ENCODE peak calls at places on chromosomes 5 and 9, in five cellular contexts. R is ovary, K is GM12892, S is stomach, U is uterus. Q is an unnamed sample.

GRCh38 chr5:172685036-172685435 is 44.0 kb downstream of the NEURL1B start:
- DNase-seq in S (no peak), R (no peak), U (no peak), K (no peak), Q (no peak)

GRCh38 chr9:1875921-1876448 is 139.2 kb upstream of the SMARCA2 start:
- DNase-seq in U (no peak), R (no peak), S (no peak), K (no peak), Q (no peak)

GRCh38 chr5:74326571-74327338 is 313.8 kb downstream of the ENC1 start:
- DNase-seq in R (no peak), S (peak; percentile 51), K (peak; percentile 11), U (no peak), Q (no peak)

GRCh38 chr5:113487779-113488644 is at the start of gene MCC:
- DNase-seq in U (peak; percentile 58), S (peak; percentile 60), R (peak; percentile 65), K (no peak), Q (peak; percentile 48)

GRCh38 chr5:30401479-30402058 is 791.9 kb upstream of the CDH6 start:
- DNase-seq in U (no peak), R (no peak), S (peak; percentile 34), K (no peak), Q (peak; percentile 37)

GRCh38 chr9:114035845-114036785 is 42.0 kb downstream of the AMBP start:
- DNase-seq in K (no peak), S (no peak), R (no peak), U (peak; percentile 7), Q (no peak)

GRCh38 chr5:56735845-56736641 is 79.3 kb upstream of the MAP3K1 start:
- DNase-seq in R (no peak), S (no peak), U (no peak), K (no peak), Q (no peak)

GRCh38 chr5:135718151-135718550 is 116.3 kb upstream of the SLC25A48 start:
- DNase-seq in K (no peak), R (no peak), S (no peak), U (no peak), Q (no peak)

GRCh38 chr9:1002678-1003077 is 26.2 kb downstream of the DMRT3 start:
- DNase-seq in R (no peak), S (no peak), U (no peak), K (no peak), Q (no peak)

GRCh38 chr9:75201480-75202209 is 113.3 kb downstream of the OSTF1 start:
- DNase-seq in S (no peak), K (no peak), U (no peak), R (no peak), Q (no peak)

GRCh38 chr5:113562828-113563400 is 49.4 kb downstream of the YTHDC2 start:
- DNase-seq in U (no peak), R (no peak), S (no peak), K (no peak), Q (no peak)

GRCh38 chr9:114224247-114224610 is 68.9 kb downstream of the COL27A1 start:
- DNase-seq in R (no peak), U (no peak), S (no peak), K (no peak), Q (no peak)

GRCh38 chr5:37717613-37718431 is 122.0 kb downstream of the GDNF start:
- DNase-seq in S (peak; percentile 88), U (no peak), R (peak; percentile 33), K (no peak), Q (no peak)

GRCh38 chr5:6158974-6159863 is 219.1 kb downstream of the MED10 start:
- DNase-seq in S (no peak), U (no peak), R (no peak), K (no peak), Q (no peak)

GRCh38 chr9:77915744-77916143 is 115.9 kb downstream of the GNAQ start:
- DNase-seq in U (no peak), R (no peak), K (no peak), S (no peak), Q (no peak)

GRCh38 chr5:142143878-142144277 is 35.3 kb downstream of the NDFIP1 start:
- DNase-seq in U (no peak), S (no peak), R (no peak), K (no peak), Q (no peak)

GRCh38 chr5:110441035-110441434 is 285.4 kb downstream of the TMEM232 start:
- DNase-seq in K (no peak), S (no peak), U (no peak), R (no peak), Q (no peak)

GRCh38 chr9:135950135-135950682 is 11.0 kb downstream of the UBAC1 start:
- DNase-seq in U (no peak), S (no peak), K (no peak), R (no peak), Q (no peak)

GRCh38 chr9:135949666-135950134 is 11.5 kb downstream of the UBAC1 start:
- DNase-seq in U (no peak), S (no peak), K (no peak), R (no peak), Q (no peak)

GRCh38 chr9:135952664-135953206 is 8.4 kb downstream of the UBAC1 start:
- DNase-seq in R (no peak), S (no peak), K (no peak), U (no peak), Q (no peak)

GRCh38 chr9:135948873-135949665 is 12.1 kb downstream of the UBAC1 start:
- DNase-seq in K (no peak), U (no peak), S (no peak), R (no peak), Q (no peak)

GRCh38 chr9:135951889-135952663 is 9.1 kb downstream of the UBAC1 start:
- DNase-seq in R (no peak), S (peak; percentile 35), K (no peak), U (no peak), Q (no peak)
- TF ChIP-seq POLR2A in R (no peak), S (no peak), K (no peak), U (no peak), Q (no peak)

DNA sequence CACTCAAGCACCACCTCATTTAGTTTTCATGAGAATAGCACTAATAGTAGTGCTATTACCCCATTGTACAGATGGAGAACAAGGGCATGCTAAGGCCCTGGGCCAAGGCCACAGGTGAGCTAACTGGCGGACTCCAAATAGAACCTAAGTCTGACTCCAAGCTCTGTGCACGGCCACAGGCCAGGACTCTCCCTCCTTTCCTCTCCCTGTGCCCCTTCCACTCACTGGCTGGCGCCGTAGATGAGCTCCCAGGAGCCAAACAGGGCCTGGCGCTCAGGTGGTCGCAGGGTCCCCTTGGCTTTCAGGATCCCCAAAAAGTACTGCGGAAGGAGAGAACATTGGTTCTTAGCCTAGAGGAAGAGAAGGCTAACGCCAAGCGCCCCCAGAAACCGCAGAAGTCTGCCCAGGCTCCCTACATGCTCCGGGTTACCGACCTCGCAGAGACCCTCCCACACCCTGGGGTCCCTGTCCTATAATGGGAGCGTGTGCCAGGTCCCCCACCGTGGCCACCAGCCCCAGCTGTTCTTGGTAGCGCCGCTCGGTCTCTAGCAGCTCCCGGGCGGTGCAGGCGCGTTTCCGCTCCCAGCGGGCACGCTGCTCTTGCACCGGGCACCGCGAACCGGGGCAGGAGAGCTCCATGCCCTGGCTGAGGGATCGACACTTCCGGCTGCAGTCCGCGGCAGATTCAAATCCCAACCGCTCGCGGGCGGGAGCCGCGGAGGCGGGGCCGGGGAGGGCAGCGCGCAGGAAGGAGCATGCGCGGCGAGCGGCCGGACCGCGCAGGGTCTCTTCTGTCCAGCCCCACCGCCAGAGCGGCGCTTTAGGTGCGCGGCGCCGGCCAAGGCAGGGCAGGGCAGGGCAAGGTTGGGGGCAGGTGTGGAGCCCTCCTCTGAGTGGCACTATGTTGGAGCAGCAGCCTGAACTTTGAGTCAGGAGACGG is at the start of gene ARHGEF39:
- DNase-seq in S (peak; percentile 89), K (peak; percentile 94), R (peak; percentile 76), U (peak; percentile 68), Q (peak; percentile 85)
- TF ChIP-seq POLR2A in S (no peak), K (peak; percentile 69), R (no peak), U (peak; percentile 25), Q (peak; percentile 49)

GRCh38 chr9:137242329-137243204 is 1.5 kb downstream of the TUBB4B start:
- DNase-seq in U (no peak), K (no peak), R (no peak), S (no peak), Q (no peak)

GRCh38 chr9:137247135-137247915 is 3.8 kb upstream of the STPG3 start:
- DNase-seq in S (no peak), K (no peak), R (no peak), U (no peak), Q (no peak)

GRCh38 chr9:137245450-137246421 is 4.6 kb downstream of the TUBB4B start:
- DNase-seq in S (no peak), R (no peak), U (no peak), K (no peak), Q (no peak)

GRCh38 chr9:137243626-137244485 is 2.8 kb downstream of the TUBB4B start:
- DNase-seq in R (no peak), K (no peak), S (no peak), U (no peak), Q (no peak)

GRCh38 chr9:137244486-137245449 is 3.7 kb downstream of the TUBB4B start:
- DNase-seq in U (no peak), K (no peak), S (no peak), R (no peak), Q (no peak)
- TF ChIP-seq POLR2A in U (no peak), K (no peak), S (no peak), R (no peak), Q (no peak)

GRCh38 chr9:97982719-97983523 is at the start of gene ANP32B:
- DNase-seq in R (peak; percentile 89), K (peak; percentile 78), U (peak; percentile 91), S (peak; percentile 94), Q (peak; percentile 94)
- TF ChIP-seq POLR2A in R (peak; percentile 17), K (no peak), U (peak; percentile 65), S (no peak), Q (peak; percentile 51)

DNA sequence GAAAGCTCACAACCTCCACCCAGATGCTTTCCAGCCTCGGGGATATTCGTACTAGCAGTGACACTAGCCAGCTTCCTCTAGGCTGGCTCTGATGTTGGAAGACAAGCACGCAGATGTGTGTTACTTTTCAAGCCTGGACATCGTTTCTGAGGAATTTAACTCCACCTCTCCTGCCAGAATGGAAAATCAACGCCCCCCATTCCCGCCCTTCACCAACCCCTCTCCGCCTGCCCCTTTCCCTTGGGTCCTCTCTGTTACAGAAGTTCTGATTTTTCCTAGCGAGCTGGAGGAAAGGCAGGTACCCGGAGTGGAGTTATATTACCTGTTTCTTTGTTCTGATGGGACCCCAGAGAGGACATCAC is 543 bp upstream of the NNT start:
- DNase-seq in U (peak; percentile 33), S (peak; percentile 27), K (peak; percentile 8), R (peak; percentile 28), Q (no peak)
- TF ChIP-seq POLR2A in U (no peak), S (no peak), K (no peak), R (no peak), Q (peak; percentile 47)

Q was measured in right lobe of liver.